ENCODE peak calls at places on chromosomes 3 and 15, in nine cellular contexts. One of them, this sample, is unnamed.

GRCh38 chr3:95351158-95351557 is 1288.3 kb downstream of the NSUN3 start:
- DNase-seq in heart right ventricle: no peak
- DNase-seq in ovary: no peak
- DNase-seq in lung: no peak
- DNase-seq in brain microvascular endothelial cell: no peak
- DNase-seq in GM06990: no peak
- DNase-seq in GM10248: no peak
- DNase-seq in WTC11: no peak
- DNase-seq in HepG2: no peak
- DNase-seq in this sample: no peak

GRCh38 chr15:66508293-66508883 is 3.3 kb downstream of the ZWILCH start:
- DNase-seq in heart right ventricle: no peak
- DNase-seq in ovary: no peak
- DNase-seq in lung: no peak
- DNase-seq in brain microvascular endothelial cell: no peak
- DNase-seq in GM06990: no peak
- DNase-seq in GM10248: no peak
- DNase-seq in WTC11: no peak
- DNase-seq in HepG2: no peak
- DNase-seq in this sample: no peak

GRCh38 chr15:29747837-29748417 is 74.3 kb downstream of the TJP1 start:
- DNase-seq in heart right ventricle: no peak
- DNase-seq in ovary: no peak
- DNase-seq in lung: no peak
- DNase-seq in brain microvascular endothelial cell: no peak
- DNase-seq in GM06990: no peak
- DNase-seq in GM10248: no peak
- DNase-seq in WTC11: no peak
- DNase-seq in HepG2: peak; percentile 3
- DNase-seq in this sample: no peak

GRCh38 chr3:46184469-46184868 is 23.6 kb downstream of the CCR1 start:
- DNase-seq in heart right ventricle: no peak
- DNase-seq in ovary: no peak
- DNase-seq in lung: no peak
- DNase-seq in brain microvascular endothelial cell: peak; percentile 64
- DNase-seq in GM06990: no peak
- DNase-seq in GM10248: no peak
- DNase-seq in WTC11: no peak
- DNase-seq in HepG2: no peak
- DNase-seq in this sample: no peak

GRCh38 chr3:172307143-172307560 is 141.1 kb downstream of the GHSR start:
- DNase-seq in heart right ventricle: no peak
- DNase-seq in ovary: no peak
- DNase-seq in lung: no peak
- DNase-seq in brain microvascular endothelial cell: peak; percentile 76
- DNase-seq in GM06990: no peak
- DNase-seq in GM10248: no peak
- DNase-seq in WTC11: no peak
- DNase-seq in HepG2: no peak
- DNase-seq in this sample: no peak

GRCh38 chr3:129837057-129837631 is 56.4 kb downstream of the TMCC1 start:
- DNase-seq in heart right ventricle: no peak
- DNase-seq in ovary: no peak
- DNase-seq in lung: no peak
- DNase-seq in brain microvascular endothelial cell: no peak
- DNase-seq in GM06990: no peak
- DNase-seq in GM10248: no peak
- DNase-seq in WTC11: no peak
- DNase-seq in HepG2: no peak
- DNase-seq in this sample: no peak

GRCh38 chr3:9747267-9747666 is 2.5 kb upstream of the OGG1 start:
- DNase-seq in heart right ventricle: no peak
- DNase-seq in ovary: no peak
- DNase-seq in lung: no peak
- DNase-seq in brain microvascular endothelial cell: no peak
- DNase-seq in GM06990: no peak
- DNase-seq in GM10248: no peak
- DNase-seq in WTC11: no peak
- DNase-seq in HepG2: no peak
- DNase-seq in this sample: no peak

GRCh38 chr15:97893988-97894387 is 66.5 kb upstream of the ARRDC4 start:
- DNase-seq in heart right ventricle: no peak
- DNase-seq in ovary: no peak
- DNase-seq in lung: no peak
- DNase-seq in brain microvascular endothelial cell: no peak
- DNase-seq in GM06990: no peak
- DNase-seq in GM10248: no peak
- DNase-seq in WTC11: no peak
- DNase-seq in HepG2: no peak
- DNase-seq in this sample: no peak

GRCh38 chr15:75451674-75452363 is at the start of gene SIN3A:
- DNase-seq in heart right ventricle: peak; percentile 100
- DNase-seq in ovary: peak; percentile 100
- DNase-seq in lung: peak; percentile 100
- DNase-seq in brain microvascular endothelial cell: peak; percentile 100
- DNase-seq in GM06990: peak; percentile 98
- DNase-seq in GM10248: peak; percentile 84
- DNase-seq in WTC11: peak; percentile 100
- DNase-seq in HepG2: peak; percentile 100
- DNase-seq in this sample: peak; percentile 84

GRCh38 chr15:75452364-75452967 is 976 bp upstream of the SIN3A start:
- DNase-seq in heart right ventricle: peak; percentile 88
- DNase-seq in ovary: peak; percentile 91
- DNase-seq in lung: peak; percentile 86
- DNase-seq in brain microvascular endothelial cell: peak; percentile 68
- DNase-seq in GM06990: peak; percentile 78
- DNase-seq in GM10248: peak; percentile 45
- DNase-seq in WTC11: peak; percentile 74
- DNase-seq in HepG2: peak; percentile 64
- DNase-seq in this sample: peak; percentile 64

GRCh38 chr15:75451202-75451673 is 252 bp downstream of the SIN3A start:
- DNase-seq in heart right ventricle: no peak
- DNase-seq in ovary: no peak
- DNase-seq in lung: no peak
- DNase-seq in brain microvascular endothelial cell: no peak
- DNase-seq in GM06990: no peak
- DNase-seq in GM10248: no peak
- DNase-seq in WTC11: no peak
- DNase-seq in HepG2: no peak
- DNase-seq in this sample: no peak

GRCh38 chr15:75449585-75450306 is 1.7 kb downstream of the SIN3A start:
- DNase-seq in heart right ventricle: no peak
- DNase-seq in ovary: peak; percentile 36
- DNase-seq in lung: no peak
- DNase-seq in brain microvascular endothelial cell: no peak
- DNase-seq in GM06990: no peak
- DNase-seq in GM10248: no peak
- DNase-seq in WTC11: no peak
- DNase-seq in HepG2: no peak
- DNase-seq in this sample: no peak

GRCh38 chr15:75450307-75451201 is 936 bp downstream of the SIN3A start:
- DNase-seq in heart right ventricle: peak; percentile 98
- DNase-seq in ovary: peak; percentile 98
- DNase-seq in lung: peak; percentile 99
- DNase-seq in brain microvascular endothelial cell: peak; percentile 95
- DNase-seq in GM06990: peak; percentile 95
- DNase-seq in GM10248: peak; percentile 87
- DNase-seq in WTC11: peak; percentile 99
- DNase-seq in HepG2: peak; percentile 93
- DNase-seq in this sample: peak; percentile 86
- TF ChIP-seq CTCF in heart right ventricle: peak; percentile 17
- TF ChIP-seq CTCF in ovary: no peak
- TF ChIP-seq CTCF in lung: no peak
- TF ChIP-seq CTCF in brain microvascular endothelial cell: no peak
- TF ChIP-seq CTCF in GM06990: no peak
- TF ChIP-seq CTCF in GM10248: no peak
- TF ChIP-seq CTCF in WTC11: no peak
- TF ChIP-seq CTCF in HepG2: no peak
- TF ChIP-seq CTCF in this sample: no peak

GRCh38 chr3:48473617-48473952 is 27.0 kb downstream of the ATRIP start:
- DNase-seq in heart right ventricle: no peak
- DNase-seq in ovary: no peak
- DNase-seq in lung: no peak
- DNase-seq in brain microvascular endothelial cell: no peak
- DNase-seq in GM06990: no peak
- DNase-seq in GM10248: no peak
- DNase-seq in WTC11: no peak
- DNase-seq in HepG2: no peak
- DNase-seq in this sample: no peak

GRCh38 chr3:48472673-48472922 is 26.1 kb downstream of the ATRIP start:
- DNase-seq in heart right ventricle: peak; percentile 24
- DNase-seq in ovary: no peak
- DNase-seq in lung: no peak
- DNase-seq in brain microvascular endothelial cell: no peak
- DNase-seq in GM06990: no peak
- DNase-seq in GM10248: no peak
- DNase-seq in WTC11: peak; percentile 46
- DNase-seq in HepG2: no peak
- DNase-seq in this sample: no peak

GRCh38 chr3:48475188-48475587 is 28.7 kb downstream of the ATRIP start:
- DNase-seq in heart right ventricle: no peak
- DNase-seq in ovary: no peak
- DNase-seq in lung: no peak
- DNase-seq in brain microvascular endothelial cell: no peak
- DNase-seq in GM06990: no peak
- DNase-seq in GM10248: no peak
- DNase-seq in WTC11: peak; percentile 34
- DNase-seq in HepG2: no peak
- DNase-seq in this sample: no peak

GRCh38 chr3:48474619-48475018 is 28.1 kb downstream of the ATRIP start:
- DNase-seq in heart right ventricle: no peak
- DNase-seq in ovary: no peak
- DNase-seq in lung: no peak
- DNase-seq in brain microvascular endothelial cell: no peak
- DNase-seq in GM06990: no peak
- DNase-seq in GM10248: no peak
- DNase-seq in WTC11: peak; percentile 78
- DNase-seq in HepG2: peak; percentile 32
- DNase-seq in this sample: no peak

DNA sequence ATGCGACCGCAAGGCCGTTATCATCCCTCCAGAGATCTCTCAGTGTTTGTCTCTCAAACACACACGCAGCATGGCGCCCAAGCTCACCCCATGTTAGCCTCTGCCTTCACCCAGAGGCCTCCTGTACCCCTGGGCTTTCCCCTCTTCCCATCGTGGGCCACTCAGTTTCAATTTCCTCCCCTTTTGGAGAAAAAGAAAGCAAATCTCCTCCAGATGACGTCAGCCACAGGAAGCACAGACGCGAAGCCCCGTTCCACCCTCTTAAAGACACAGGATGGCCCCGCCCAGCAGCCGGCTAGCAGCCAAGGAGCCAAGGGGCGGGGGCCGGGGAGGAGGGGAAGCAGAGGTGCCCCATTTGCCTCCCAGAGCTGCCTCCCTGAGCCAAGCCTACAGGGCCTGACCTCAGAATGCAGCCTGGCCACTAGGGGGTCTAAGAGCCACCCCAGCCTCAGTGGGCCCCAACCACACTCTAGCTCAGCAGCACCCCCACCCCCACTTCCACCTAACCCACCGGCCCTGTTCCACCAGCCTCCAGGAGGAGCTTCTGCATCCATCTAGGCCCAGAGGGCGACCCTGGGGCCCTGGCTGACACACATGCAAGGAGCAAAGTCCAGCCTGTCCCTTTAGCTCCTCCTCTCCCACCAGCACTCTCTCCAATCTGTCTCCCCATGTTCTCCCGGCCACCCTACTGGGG is 26.5 kb downstream of the ATRIP start:
- DNase-seq in heart right ventricle: peak; percentile 95
- DNase-seq in ovary: peak; percentile 92
- DNase-seq in lung: peak; percentile 90
- DNase-seq in brain microvascular endothelial cell: peak; percentile 88
- DNase-seq in GM06990: peak; percentile 92
- DNase-seq in GM10248: peak; percentile 95
- DNase-seq in WTC11: peak; percentile 96
- DNase-seq in HepG2: peak; percentile 96
- DNase-seq in this sample: peak; percentile 93
- TF ChIP-seq CTCF in heart right ventricle: peak; percentile 58
- TF ChIP-seq CTCF in ovary: no peak
- TF ChIP-seq CTCF in lung: peak; percentile 3
- TF ChIP-seq CTCF in brain microvascular endothelial cell: peak; percentile 55
- TF ChIP-seq CTCF in GM06990: peak; percentile 61
- TF ChIP-seq CTCF in GM10248: peak; percentile 24
- TF ChIP-seq CTCF in WTC11: peak; percentile 45
- TF ChIP-seq CTCF in HepG2: peak; percentile 79
- TF ChIP-seq CTCF in this sample: peak; percentile 45

GRCh38 chr3:195212749-195213085 is 58.2 kb downstream of the XXYLT1 start:
- DNase-seq in heart right ventricle: no peak
- DNase-seq in ovary: no peak
- DNase-seq in lung: no peak
- DNase-seq in brain microvascular endothelial cell: no peak
- DNase-seq in GM06990: no peak
- DNase-seq in GM10248: no peak
- DNase-seq in WTC11: no peak
- DNase-seq in HepG2: no peak
- DNase-seq in this sample: no peak
- TF ChIP-seq CTCF in heart right ventricle: no peak
- TF ChIP-seq CTCF in ovary: no peak
- TF ChIP-seq CTCF in lung: no peak
- TF ChIP-seq CTCF in brain microvascular endothelial cell: no peak
- TF ChIP-seq CTCF in GM06990: no peak
- TF ChIP-seq CTCF in GM10248: no peak
- TF ChIP-seq CTCF in WTC11: no peak
- TF ChIP-seq CTCF in HepG2: no peak
- TF ChIP-seq CTCF in this sample: no peak

GRCh38 chr3:119883461-119884160 is 101.7 kb downstream of the NR1I2 start:
- DNase-seq in heart right ventricle: no peak
- DNase-seq in ovary: no peak
- DNase-seq in lung: no peak
- DNase-seq in brain microvascular endothelial cell: no peak
- DNase-seq in GM06990: no peak
- DNase-seq in GM10248: no peak
- DNase-seq in WTC11: no peak
- DNase-seq in HepG2: no peak
- DNase-seq in this sample: no peak

GRCh38 chr3:119880966-119881365 is 99.1 kb downstream of the NR1I2 start:
- DNase-seq in heart right ventricle: no peak
- DNase-seq in ovary: no peak
- DNase-seq in lung: no peak
- DNase-seq in brain microvascular endothelial cell: no peak
- DNase-seq in GM06990: no peak
- DNase-seq in GM10248: no peak
- DNase-seq in WTC11: no peak
- DNase-seq in HepG2: no peak
- DNase-seq in this sample: no peak

GRCh38 chr3:119885746-119886530 is 104.0 kb downstream of the NR1I2 start:
- DNase-seq in heart right ventricle: no peak
- DNase-seq in ovary: no peak
- DNase-seq in lung: no peak
- DNase-seq in brain microvascular endothelial cell: no peak
- DNase-seq in GM06990: no peak
- DNase-seq in GM10248: no peak
- DNase-seq in WTC11: no peak
- DNase-seq in HepG2: no peak
- DNase-seq in this sample: no peak

DNA sequence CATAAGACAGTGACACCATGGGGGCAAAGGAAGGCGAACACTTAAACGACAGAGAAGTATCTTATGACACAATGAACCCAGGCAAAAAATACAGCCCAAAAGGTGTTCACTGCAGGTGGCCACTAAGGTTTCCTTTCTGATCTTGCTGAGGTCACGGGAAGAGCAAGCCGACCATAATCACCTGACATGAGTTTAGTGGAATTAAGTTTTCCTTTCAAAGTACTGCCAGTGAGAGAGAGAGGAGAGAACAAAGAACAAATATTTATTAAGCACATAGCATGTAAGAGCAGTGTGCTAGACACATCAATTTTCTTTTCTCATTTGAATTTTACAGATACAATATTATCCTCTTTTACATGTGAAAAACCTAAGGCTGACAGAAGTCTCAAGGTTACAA is 102.3 kb downstream of the NR1I2 start:
- DNase-seq in heart right ventricle: no peak
- DNase-seq in ovary: no peak
- DNase-seq in lung: no peak
- DNase-seq in brain microvascular endothelial cell: no peak
- DNase-seq in GM06990: no peak
- DNase-seq in GM10248: no peak
- DNase-seq in WTC11: no peak
- DNase-seq in HepG2: no peak
- DNase-seq in this sample: no peak
- TF ChIP-seq CTCF in heart right ventricle: no peak
- TF ChIP-seq CTCF in ovary: no peak
- TF ChIP-seq CTCF in lung: no peak
- TF ChIP-seq CTCF in brain microvascular endothelial cell: no peak
- TF ChIP-seq CTCF in GM06990: no peak
- TF ChIP-seq CTCF in GM10248: no peak
- TF ChIP-seq CTCF in WTC11: no peak
- TF ChIP-seq CTCF in HepG2: no peak
- TF ChIP-seq CTCF in this sample: no peak